ENCODE peak calls at places on chromosome 4, in six cellular contexts. One of them, this sample, is unnamed.
A peak's percentile ranks its signal among the peaks of the same experiment; 100 is the strongest.

GRCh38 chr4:152243890-152244595 is 291.8 kb downstream of the FBXW7 start:
- DNase-seq in endothelial cell of umbilical vein: peak; percentile 98
- DNase-seq in fibroblast of lung: peak; percentile 17
- DNase-seq in Karpas-422: no peak
- DNase-seq in PC-3: no peak
- DNase-seq in GM23248: peak; percentile 63
- DNase-seq in this sample: peak; percentile 61

GRCh38 chr4:57191523-57192034 is 81.4 kb upstream of the IGFBP7 start:
- DNase-seq in endothelial cell of umbilical vein: peak; percentile 37
- DNase-seq in fibroblast of lung: peak; percentile 47
- DNase-seq in Karpas-422: no peak
- DNase-seq in PC-3: peak; percentile 64
- DNase-seq in GM23248: no peak
- DNase-seq in this sample: no peak

GRCh38 chr4:14084598-14084997 is 457.1 kb upstream of the BOD1L1 start:
- DNase-seq in endothelial cell of umbilical vein: no peak
- DNase-seq in fibroblast of lung: no peak
- DNase-seq in Karpas-422: no peak
- DNase-seq in PC-3: no peak
- DNase-seq in GM23248: no peak
- DNase-seq in this sample: no peak

GRCh38 chr4:170853422-170854021 is 763.8 kb upstream of the AADAT start:
- DNase-seq in endothelial cell of umbilical vein: no peak
- DNase-seq in fibroblast of lung: peak; percentile 3
- DNase-seq in Karpas-422: peak; percentile 61
- DNase-seq in PC-3: peak; percentile 59
- DNase-seq in GM23248: peak; percentile 50
- DNase-seq in this sample: peak; percentile 4

GRCh38 chr4:142281999-142282398 is 564.1 kb downstream of the INPP4B start:
- DNase-seq in endothelial cell of umbilical vein: no peak
- DNase-seq in fibroblast of lung: no peak
- DNase-seq in Karpas-422: no peak
- DNase-seq in PC-3: peak; percentile 15
- DNase-seq in GM23248: peak; percentile 9
- DNase-seq in this sample: no peak

GRCh38 chr4:26723216-26723615 is 137.4 kb upstream of the STIM2 start:
- DNase-seq in endothelial cell of umbilical vein: no peak
- DNase-seq in fibroblast of lung: no peak
- DNase-seq in Karpas-422: no peak
- DNase-seq in PC-3: no peak
- DNase-seq in GM23248: no peak
- DNase-seq in this sample: no peak

GRCh38 chr4:20354120-20354519 is 102.4 kb downstream of the SLIT2 start:
- DNase-seq in endothelial cell of umbilical vein: no peak
- DNase-seq in fibroblast of lung: no peak
- DNase-seq in Karpas-422: no peak
- DNase-seq in PC-3: no peak
- DNase-seq in GM23248: no peak
- DNase-seq in this sample: no peak

GRCh38 chr4:99811850-99812249 is 4.8 kb upstream of the DAPP1 start:
- DNase-seq in endothelial cell of umbilical vein: peak; percentile 40
- DNase-seq in fibroblast of lung: peak; percentile 3
- DNase-seq in Karpas-422: peak; percentile 92
- DNase-seq in PC-3: peak; percentile 60
- DNase-seq in GM23248: peak; percentile 52
- DNase-seq in this sample: no peak

GRCh38 chr4:184388106-184388505 is 86.2 kb downstream of the IRF2 start:
- DNase-seq in endothelial cell of umbilical vein: no peak
- DNase-seq in fibroblast of lung: no peak
- DNase-seq in Karpas-422: peak; percentile 44
- DNase-seq in PC-3: no peak
- DNase-seq in GM23248: no peak
- DNase-seq in this sample: no peak

GRCh38 chr4:106358899-106359298 is 9.7 kb downstream of the GIMD1 start:
- DNase-seq in endothelial cell of umbilical vein: no peak
- DNase-seq in fibroblast of lung: peak; percentile 91
- DNase-seq in Karpas-422: no peak
- DNase-seq in PC-3: peak; percentile 13
- DNase-seq in GM23248: peak; percentile 79
- DNase-seq in this sample: no peak

GRCh38 chr4:34108456-34108855 is 2135.9 kb downstream of the ARAP2 start:
- DNase-seq in endothelial cell of umbilical vein: no peak
- DNase-seq in fibroblast of lung: peak; percentile 60
- DNase-seq in Karpas-422: no peak
- DNase-seq in PC-3: no peak
- DNase-seq in GM23248: peak; percentile 11
- DNase-seq in this sample: peak; percentile 17

GRCh38 chr4:174604198-174604597 is 81.9 kb upstream of the HPGD start:
- DNase-seq in endothelial cell of umbilical vein: no peak
- DNase-seq in fibroblast of lung: peak; percentile 61
- DNase-seq in Karpas-422: no peak
- DNase-seq in PC-3: peak; percentile 91
- DNase-seq in GM23248: peak; percentile 55
- DNase-seq in this sample: no peak

GRCh38 chr4:129410115-129410514 is 314.2 kb downstream of the C4orf33 start:
- DNase-seq in endothelial cell of umbilical vein: no peak
- DNase-seq in fibroblast of lung: no peak
- DNase-seq in Karpas-422: no peak
- DNase-seq in PC-3: peak; percentile 15
- DNase-seq in GM23248: no peak
- DNase-seq in this sample: no peak

GRCh38 chr4:93467484-93468155 is 360.9 kb upstream of the ATOH1 start:
- DNase-seq in endothelial cell of umbilical vein: no peak
- DNase-seq in fibroblast of lung: no peak
- DNase-seq in Karpas-422: no peak
- DNase-seq in PC-3: no peak
- DNase-seq in GM23248: no peak
- DNase-seq in this sample: no peak

GRCh38 chr4:125849869-125850268 is 535.1 kb downstream of the FAT4 start:
- DNase-seq in endothelial cell of umbilical vein: no peak
- DNase-seq in fibroblast of lung: peak; percentile 85
- DNase-seq in Karpas-422: no peak
- DNase-seq in PC-3: peak; percentile 7
- DNase-seq in GM23248: peak; percentile 66
- DNase-seq in this sample: no peak

GRCh38 chr4:53763813-53764597 is 172.7 kb upstream of the LNX1 start:
- DNase-seq in endothelial cell of umbilical vein: no peak
- DNase-seq in fibroblast of lung: peak; percentile 95
- DNase-seq in Karpas-422: no peak
- DNase-seq in PC-3: peak; percentile 25
- DNase-seq in GM23248: peak; percentile 87
- DNase-seq in this sample: peak; percentile 80

GRCh38 chr4:104451573-104451972 is 43.1 kb downstream of the CXXC4 start:
- DNase-seq in endothelial cell of umbilical vein: no peak
- DNase-seq in fibroblast of lung: peak; percentile 33
- DNase-seq in Karpas-422: no peak
- DNase-seq in PC-3: no peak
- DNase-seq in GM23248: no peak
- DNase-seq in this sample: no peak

GRCh38 chr4:93983133-93983532 is 154.6 kb downstream of the ATOH1 start:
- DNase-seq in endothelial cell of umbilical vein: no peak
- DNase-seq in fibroblast of lung: no peak
- DNase-seq in Karpas-422: no peak
- DNase-seq in PC-3: no peak
- DNase-seq in GM23248: no peak
- DNase-seq in this sample: no peak

GRCh38 chr4:65580551-65580950 is 89.7 kb downstream of the EPHA5 start:
- DNase-seq in endothelial cell of umbilical vein: no peak
- DNase-seq in fibroblast of lung: peak; percentile 11
- DNase-seq in Karpas-422: no peak
- DNase-seq in PC-3: peak; percentile 31
- DNase-seq in GM23248: peak; percentile 2
- DNase-seq in this sample: no peak

GRCh38 chr4:141486375-141486997 is 149.9 kb upstream of the IL15 start:
- DNase-seq in endothelial cell of umbilical vein: no peak
- DNase-seq in fibroblast of lung: peak; percentile 86
- DNase-seq in Karpas-422: no peak
- DNase-seq in PC-3: peak; percentile 87
- DNase-seq in GM23248: peak; percentile 93
- DNase-seq in this sample: peak; percentile 85

GRCh38 chr4:139243448-139244365 is 36.3 kb downstream of the MGARP start:
- DNase-seq in endothelial cell of umbilical vein: peak; percentile 72
- DNase-seq in fibroblast of lung: peak; percentile 99
- DNase-seq in Karpas-422: no peak
- DNase-seq in PC-3: peak; percentile 91
- DNase-seq in GM23248: peak; percentile 95
- DNase-seq in this sample: peak; percentile 69

GRCh38 chr4:78776729-78777555 is 792 bp downstream of the BMP2K start:
- DNase-seq in endothelial cell of umbilical vein: peak; percentile 64
- DNase-seq in fibroblast of lung: peak; percentile 68
- DNase-seq in Karpas-422: peak; percentile 54
- DNase-seq in PC-3: peak; percentile 74
- DNase-seq in GM23248: peak; percentile 90
- DNase-seq in this sample: peak; percentile 89

GRCh38 chr4:107835409-107835808 is 10.7 kb downstream of the SGMS2 start:
- DNase-seq in endothelial cell of umbilical vein: no peak
- DNase-seq in fibroblast of lung: peak; percentile 25
- DNase-seq in Karpas-422: no peak
- DNase-seq in PC-3: no peak
- DNase-seq in GM23248: peak; percentile 59
- DNase-seq in this sample: no peak

GRCh38 chr4:107839166-107839565 is 14.4 kb downstream of the SGMS2 start:
- DNase-seq in endothelial cell of umbilical vein: no peak
- DNase-seq in fibroblast of lung: no peak
- DNase-seq in Karpas-422: no peak
- DNase-seq in PC-3: no peak
- DNase-seq in GM23248: no peak
- DNase-seq in this sample: no peak

GRCh38 chr4:107837298-107837697 is 12.6 kb downstream of the SGMS2 start:
- DNase-seq in endothelial cell of umbilical vein: no peak
- DNase-seq in fibroblast of lung: no peak
- DNase-seq in Karpas-422: no peak
- DNase-seq in PC-3: no peak
- DNase-seq in GM23248: no peak
- DNase-seq in this sample: no peak

GRCh38 chr4:107838138-107838618 is 13.4 kb downstream of the SGMS2 start:
- DNase-seq in endothelial cell of umbilical vein: no peak
- DNase-seq in fibroblast of lung: no peak
- DNase-seq in Karpas-422: no peak
- DNase-seq in PC-3: no peak
- DNase-seq in GM23248: peak; percentile 70
- DNase-seq in this sample: no peak

GRCh38 chr4:107838763-107839162 is 14.0 kb downstream of the SGMS2 start:
- DNase-seq in endothelial cell of umbilical vein: no peak
- DNase-seq in fibroblast of lung: no peak
- DNase-seq in Karpas-422: no peak
- DNase-seq in PC-3: no peak
- DNase-seq in GM23248: peak; percentile 57
- DNase-seq in this sample: no peak
- H3K79me2 ChIP-seq in endothelial cell of umbilical vein: peaks cover 68% of the 10 kb centered on the region
- H3K79me2 ChIP-seq in fibroblast of lung: peaks cover 13% of the 10 kb centered on the region
- H3K79me2 ChIP-seq in Karpas-422: no peaks in the 10 kb centered on the region
- H3K79me2 ChIP-seq in PC-3: peaks cover 47% of the 10 kb centered on the region
- H3K79me2 ChIP-seq in GM23248: peaks cover 86% of the 10 kb centered on the region
- H3K79me2 ChIP-seq in this sample: peaks cover 80% of the 10 kb centered on the region

DNA sequence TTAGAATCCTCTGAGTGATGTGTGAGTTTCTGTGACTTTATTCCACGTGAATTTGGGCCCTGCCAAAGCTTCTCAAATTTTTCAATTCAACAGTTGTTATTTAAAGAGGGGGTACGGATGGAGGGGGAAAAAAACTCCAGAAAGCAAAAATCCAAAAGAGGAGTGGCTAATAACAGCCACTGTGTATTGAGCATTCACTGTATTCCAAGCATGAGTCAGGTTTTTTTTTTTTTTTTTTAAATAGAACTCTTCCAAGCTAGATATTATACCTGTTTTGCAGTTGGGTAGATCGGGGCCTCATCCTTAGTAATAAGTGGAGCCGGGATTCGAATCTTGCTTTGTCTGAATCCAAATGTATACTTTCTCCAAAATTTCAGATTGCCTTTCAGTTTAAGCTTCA is 6.4 kb upstream of the RHOH start:
- DNase-seq in endothelial cell of umbilical vein: no peak
- DNase-seq in fibroblast of lung: no peak
- DNase-seq in Karpas-422: no peak
- DNase-seq in PC-3: no peak
- DNase-seq in GM23248: no peak
- DNase-seq in this sample: no peak
- H2AFZ ChIP-seq in endothelial cell of umbilical vein: no peak overlapping the region
- H2AFZ ChIP-seq in fibroblast of lung: no peak overlapping the region
- H2AFZ ChIP-seq in Karpas-422: no peak overlapping the region
- H2AFZ ChIP-seq in PC-3: peak overlapping the region; percentile 19
- H2AFZ ChIP-seq in GM23248: no peak overlapping the region
- H2AFZ ChIP-seq in this sample: no peak overlapping the region

DNA sequence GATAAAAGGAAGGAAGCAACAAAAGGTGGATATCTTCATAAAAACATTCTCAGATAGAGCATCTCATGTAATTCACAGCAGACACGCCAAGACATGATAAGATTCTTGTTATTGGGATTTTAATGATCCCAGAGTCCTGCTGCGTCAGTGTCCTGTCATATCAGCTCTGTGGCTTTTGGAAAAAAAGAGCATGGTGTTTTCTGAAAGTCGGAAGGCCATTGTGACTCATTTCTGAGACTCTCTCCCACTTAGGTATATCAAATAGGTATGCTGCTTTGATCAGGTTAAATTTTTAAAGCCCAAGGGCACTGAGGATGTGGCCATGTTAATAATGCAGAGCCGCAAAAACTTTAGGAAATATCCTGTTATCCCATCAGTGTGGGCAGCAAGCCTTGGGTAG is 481.0 kb downstream of the KCNIP4 start:
- DNase-seq in endothelial cell of umbilical vein: no peak
- DNase-seq in fibroblast of lung: no peak
- DNase-seq in Karpas-422: no peak
- DNase-seq in PC-3: peak; percentile 26
- DNase-seq in GM23248: no peak
- DNase-seq in this sample: no peak
- H3K79me2 ChIP-seq in endothelial cell of umbilical vein: no peaks in the 10 kb centered on the region
- H3K79me2 ChIP-seq in fibroblast of lung: no peaks in the 10 kb centered on the region
- H3K79me2 ChIP-seq in Karpas-422: no peaks in the 10 kb centered on the region
- H3K79me2 ChIP-seq in PC-3: no peaks in the 10 kb centered on the region
- H3K79me2 ChIP-seq in GM23248: no peaks in the 10 kb centered on the region
- H3K79me2 ChIP-seq in this sample: no peaks in the 10 kb centered on the region

DNA sequence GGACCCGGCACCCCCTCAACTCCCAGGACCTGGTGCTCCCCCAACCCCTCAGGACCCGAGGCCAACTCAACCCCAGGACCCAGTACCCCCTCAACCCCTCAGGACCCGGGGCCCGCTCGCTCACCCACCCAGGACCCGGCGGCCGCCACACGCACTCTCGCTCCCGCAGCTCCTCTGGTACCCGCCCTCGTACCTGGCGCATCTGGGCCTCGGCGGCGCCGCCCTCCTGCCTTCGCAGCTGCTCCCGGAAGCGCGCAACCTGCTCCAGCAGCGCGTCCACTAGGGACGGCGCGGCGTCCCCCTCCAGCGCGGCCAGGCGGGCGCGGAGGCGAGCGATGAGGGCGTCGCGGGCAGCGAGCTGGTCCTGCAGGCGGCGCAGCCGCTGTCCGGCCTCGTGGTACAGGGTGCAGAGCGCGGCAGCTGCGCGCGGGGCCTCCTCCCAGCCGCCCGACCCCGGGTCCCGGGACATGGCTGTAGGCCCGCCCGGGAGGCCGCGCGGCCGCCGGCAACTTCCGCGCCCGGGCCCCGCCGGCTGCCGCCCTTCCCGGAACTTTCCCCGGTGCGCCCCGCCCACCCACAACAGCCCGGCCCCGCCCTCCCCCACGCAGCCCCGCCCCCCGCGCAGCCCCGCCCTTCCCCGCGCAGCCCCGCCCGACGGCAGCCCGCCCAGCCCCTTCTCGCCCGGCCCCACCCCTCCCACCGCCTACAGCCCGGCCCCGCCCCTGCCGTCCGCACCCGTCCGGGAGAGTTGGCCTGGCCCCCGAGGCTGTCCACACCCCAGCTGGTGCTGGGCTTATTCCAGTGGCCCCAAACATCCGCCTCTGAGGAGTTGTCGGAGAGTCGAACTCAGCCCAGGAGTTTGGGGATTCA is at the start of gene TNIP2:
- DNase-seq in endothelial cell of umbilical vein: peak; percentile 75
- DNase-seq in fibroblast of lung: peak; percentile 74
- DNase-seq in Karpas-422: peak; percentile 91
- DNase-seq in PC-3: peak; percentile 73
- DNase-seq in GM23248: peak; percentile 93
- DNase-seq in this sample: peak; percentile 99
- H2AFZ ChIP-seq in endothelial cell of umbilical vein: peak within 1 kb of the TSS; percentile 89
- H2AFZ ChIP-seq in fibroblast of lung: peak within 1 kb of the TSS; percentile 65
- H2AFZ ChIP-seq in Karpas-422: no peak within 1 kb of the TSS
- H2AFZ ChIP-seq in PC-3: peak within 1 kb of the TSS; percentile 81
- H2AFZ ChIP-seq in GM23248: peak within 1 kb of the TSS; percentile 75
- H2AFZ ChIP-seq in this sample: peak within 1 kb of the TSS; percentile 81